ENCODE peak calls at places on chromosome 1, in ten cellular contexts. U is GM12865; F is MV-4-11; M is aorta; K is SK-N-SH; H is stimulated activated naive B cell treated with anti-CD40 and anti-IgM and Interleukin-4, amounts not matched to agents 10 μg/mL and 1 μg/mL and 100 μg/mL, for 72 hours; V is EL; D is activated naive CD8-positive, alpha-beta T cell treated with anti-CD3 and anti-CD28 coated beads, Interleukin-2, amount 50 U/mL, for 24 hours; O is AG09319; R is activated effector memory CD4-positive, alpha-beta T cell treated with anti-CD3 and anti-CD28 coated beads, Interleukin-2, amount 50 U/mL, for 16 hours. X is an unnamed sample.

GRCh38 chr1:8889925-8890785 is 11.7 kb upstream of the ENO1 start:
- DNase-seq in U (no peak), F (peak; percentile 28), M (peak; percentile 93), K (peak; percentile 92), H (no peak), V (peak; percentile 94), D (no peak), O (peak; percentile 70), R (no peak), X (peak; percentile 83)

GRCh38 chr1:173415490-173415889 is 61.6 kb upstream of the PRDX6 start:
- DNase-seq in U (peak; percentile 88), F (no peak), M (no peak), K (no peak), H (no peak), V (no peak), D (no peak), O (no peak), R (no peak), X (no peak)

GRCh38 chr1:198970919-198971318 is 332.1 kb downstream of the PTPRC start:
- DNase-seq in U (no peak), F (peak; percentile 95), M (no peak), K (no peak), H (no peak), V (peak; percentile 34), D (no peak), O (no peak), R (no peak), X (no peak)

GRCh38 chr1:54950361-54951163 is 29.9 kb upstream of the TMEM61 start:
- DNase-seq in U (peak; percentile 62), F (peak; percentile 79), M (peak; percentile 84), K (peak; percentile 76), H (peak; percentile 41), V (peak; percentile 85), D (peak; percentile 65), O (peak; percentile 77), R (peak; percentile 75), X (peak; percentile 48)

GRCh38 chr1:6239950-6240768 is 3.8 kb upstream of the HES3 start:
- DNase-seq in U (no peak), F (peak; percentile 49), M (no peak), K (no peak), H (no peak), V (peak; percentile 45), D (no peak), O (no peak), R (no peak), X (no peak)

GRCh38 chr1:196773713-196774112 is 927 bp upstream of the CFHR3 start:
- DNase-seq in U (no peak), F (no peak), M (no peak), K (no peak), H (no peak), V (no peak), D (no peak), O (no peak), R (no peak), X (no peak)

GRCh38 chr1:172497230-172497629 is 35.7 kb upstream of the SUCO start:
- DNase-seq in U (no peak), F (no peak), M (no peak), K (peak; percentile 32), H (no peak), V (peak; percentile 89), D (no peak), O (peak; percentile 16), R (no peak), X (no peak)

GRCh38 chr1:20588634-20589225 is at the start of gene CDA:
- DNase-seq in U (no peak), F (no peak), M (no peak), K (no peak), H (no peak), V (no peak), D (no peak), O (no peak), R (no peak), X (no peak)

GRCh38 chr1:204920511-204920910 is 49.8 kb downstream of the NFASC start:
- DNase-seq in U (no peak), F (no peak), M (no peak), K (no peak), H (no peak), V (no peak), D (no peak), O (no peak), R (no peak), X (no peak)

GRCh38 chr1:156750191-156750931 is 1.1 kb downstream of the HDGF start:
- DNase-seq in U (peak; percentile 60), F (no peak), M (peak; percentile 74), K (no peak), H (no peak), V (peak; percentile 62), D (peak; percentile 68), O (no peak), R (peak; percentile 80), X (no peak)

GRCh38 chr1:118275716-118276115 is 90.7 kb upstream of the SPAG17 start:
- DNase-seq in U (no peak), F (no peak), M (no peak), K (no peak), H (no peak), V (no peak), D (no peak), O (no peak), R (no peak), X (no peak)

GRCh38 chr1:94675373-94675772 is 133.8 kb upstream of the F3 start:
- DNase-seq in U (no peak), F (no peak), M (no peak), K (no peak), H (no peak), V (peak; percentile 23), D (no peak), O (no peak), R (no peak), X (no peak)

GRCh38 chr1:7594714-7595295 is 176.3 kb upstream of the VAMP3 start:
- DNase-seq in U (no peak), F (no peak), M (peak; percentile 66), K (no peak), H (no peak), V (no peak), D (no peak), O (no peak), R (peak; percentile 31), X (no peak)

GRCh38 chr1:177905686-177906085 is 64.2 kb downstream of the SEC16B start:
- DNase-seq in U (no peak), F (no peak), M (no peak), K (no peak), H (no peak), V (no peak), D (no peak), O (no peak), R (no peak), X (no peak)

GRCh38 chr1:115465802-115466363 is 127.8 kb upstream of the NGF start:
- DNase-seq in U (no peak), F (no peak), M (no peak), K (peak; percentile 28), H (no peak), V (no peak), D (no peak), O (no peak), R (no peak), X (no peak)

GRCh38 chr1:25954371-25954938 is 43.4 kb downstream of the PAFAH2 start:
- DNase-seq in U (no peak), F (no peak), M (no peak), K (no peak), H (no peak), V (no peak), D (no peak), O (no peak), R (peak; percentile 4), X (no peak)

GRCh38 chr1:234535763-234536515 is 57.0 kb upstream of the TARBP1 start:
- DNase-seq in U (no peak), F (no peak), M (no peak), K (no peak), H (no peak), V (no peak), D (no peak), O (peak; percentile 38), R (peak; percentile 17), X (peak; percentile 35)

GRCh38 chr1:198134252-198134651 is 22.5 kb upstream of the NEK7 start:
- DNase-seq in U (no peak), F (no peak), M (no peak), K (no peak), H (no peak), V (no peak), D (no peak), O (no peak), R (no peak), X (no peak)

GRCh38 chr1:152013664-152014237 is 20.1 kb upstream of the S100A10 start:
- DNase-seq in U (peak; percentile 66), F (peak; percentile 54), M (no peak), K (no peak), H (no peak), V (peak; percentile 56), D (peak; percentile 45), O (no peak), R (peak; percentile 78), X (no peak)

GRCh38 chr1:27137022-27137542 is 17.8 kb downstream of the SLC9A1 start:
- DNase-seq in U (peak; percentile 82), F (peak; percentile 68), M (no peak), K (no peak), H (peak; percentile 22), V (peak; percentile 41), D (peak; percentile 82), O (no peak), R (peak; percentile 90), X (no peak)

GRCh38 chr1:6801998-6802397 is 16.7 kb downstream of the CAMTA1 start:
- DNase-seq in U (no peak), F (no peak), M (no peak), K (no peak), H (no peak), V (peak; percentile 63), D (no peak), O (no peak), R (no peak), X (no peak)

GRCh38 chr1:11898831-11899467 is 27.3 kb downstream of the KIAA2013 start:
- DNase-seq in U (no peak), F (no peak), M (no peak), K (no peak), H (no peak), V (no peak), D (peak; percentile 22), O (no peak), R (no peak), X (no peak)

GRCh38 chr1:64127297-64127696 is 76.1 kb upstream of the UBE2U start:
- DNase-seq in U (no peak), F (no peak), M (no peak), K (no peak), H (no peak), V (no peak), D (no peak), O (no peak), R (no peak), X (no peak)

GRCh38 chr1:4674676-4675075 is 20.3 kb downstream of the AJAP1 start:
- DNase-seq in U (no peak), F (no peak), M (no peak), K (no peak), H (no peak), V (no peak), D (no peak), O (no peak), R (no peak), X (no peak)

GRCh38 chr1:14869197-14869596 is 270.7 kb downstream of the KAZN start:
- DNase-seq in U (no peak), F (no peak), M (no peak), K (no peak), H (no peak), V (no peak), D (no peak), O (no peak), R (no peak), X (no peak)

GRCh38 chr1:43452789-43453441 is 816 bp downstream of the HYI start:
- DNase-seq in U (no peak), F (no peak), M (no peak), K (no peak), H (no peak), V (peak; percentile 84), D (no peak), O (peak; percentile 25), R (no peak), X (peak; percentile 37)

GRCh38 chr1:22121421-22121911 is 21.4 kb downstream of the WNT4 start:
- DNase-seq in U (no peak), F (no peak), M (no peak), K (peak; percentile 81), H (no peak), V (no peak), D (no peak), O (no peak), R (no peak), X (no peak)

GRCh38 chr1:35860680-35861079 is 22.3 kb upstream of the AGO1 start:
- DNase-seq in U (no peak), F (peak; percentile 85), M (no peak), K (no peak), H (no peak), V (no peak), D (no peak), O (no peak), R (no peak), X (no peak)